ENCODE peak calls at places on chromosomes 5 and 9, in seven cellular contexts. One of them, this sample, is unnamed.

GRCh38 chr9:97809666-97810344 is 43.2 kb upstream of the FOXE1 start:
- DNase-seq in body of pancreas: no peak
- DNase-seq in adrenal gland: no peak
- DNase-seq in endothelial cell of umbilical vein: peak; percentile 14
- DNase-seq in transverse colon: no peak
- DNase-seq in esophagus squamous epithelium: no peak
- DNase-seq in suprapubic skin: no peak
- DNase-seq in this sample: no peak

GRCh38 chr5:119596046-119596445 is 33.3 kb upstream of the FAM170A start:
- DNase-seq in endothelial cell of umbilical vein: no peak
- DNase-seq in adrenal gland: no peak
- DNase-seq in esophagus squamous epithelium: no peak
- DNase-seq in transverse colon: no peak
- DNase-seq in suprapubic skin: no peak
- DNase-seq in body of pancreas: no peak
- DNase-seq in this sample: no peak

GRCh38 chr5:123105882-123106281 is 16.8 kb downstream of the PRDM6 start:
- DNase-seq in transverse colon: no peak
- DNase-seq in suprapubic skin: no peak
- DNase-seq in endothelial cell of umbilical vein: no peak
- DNase-seq in esophagus squamous epithelium: no peak
- DNase-seq in adrenal gland: no peak
- DNase-seq in body of pancreas: no peak
- DNase-seq in this sample: no peak

GRCh38 chr5:14767942-14768837 is 103.4 kb downstream of the ANKH start:
- DNase-seq in body of pancreas: no peak
- DNase-seq in transverse colon: no peak
- DNase-seq in esophagus squamous epithelium: no peak
- DNase-seq in suprapubic skin: no peak
- DNase-seq in endothelial cell of umbilical vein: no peak
- DNase-seq in adrenal gland: no peak
- DNase-seq in this sample: no peak

GRCh38 chr5:6291961-6292360 is 86.4 kb downstream of the MED10 start:
- DNase-seq in suprapubic skin: no peak
- DNase-seq in body of pancreas: no peak
- DNase-seq in endothelial cell of umbilical vein: peak; percentile 49
- DNase-seq in transverse colon: no peak
- DNase-seq in esophagus squamous epithelium: no peak
- DNase-seq in adrenal gland: no peak
- DNase-seq in this sample: no peak

GRCh38 chr5:139251695-139252288 is 41.7 kb upstream of the MATR3 start:
- DNase-seq in suprapubic skin: no peak
- DNase-seq in body of pancreas: no peak
- DNase-seq in adrenal gland: no peak
- DNase-seq in endothelial cell of umbilical vein: no peak
- DNase-seq in transverse colon: no peak
- DNase-seq in esophagus squamous epithelium: no peak
- DNase-seq in this sample: no peak

GRCh38 chr5:14153932-14154646 is 10.9 kb downstream of the TRIO start:
- DNase-seq in body of pancreas: peak; percentile 47
- DNase-seq in endothelial cell of umbilical vein: peak; percentile 97
- DNase-seq in suprapubic skin: no peak
- DNase-seq in adrenal gland: peak; percentile 54
- DNase-seq in esophagus squamous epithelium: no peak
- DNase-seq in transverse colon: peak; percentile 78
- DNase-seq in this sample: peak; percentile 50

GRCh38 chr9:2047916-2048315 is 32.8 kb downstream of the SMARCA2 start:
- DNase-seq in adrenal gland: no peak
- DNase-seq in suprapubic skin: no peak
- DNase-seq in endothelial cell of umbilical vein: no peak
- DNase-seq in transverse colon: no peak
- DNase-seq in esophagus squamous epithelium: no peak
- DNase-seq in body of pancreas: no peak
- DNase-seq in this sample: no peak

GRCh38 chr9:121663591-121663990 is 12.2 kb downstream of the DAB2IP start:
- DNase-seq in esophagus squamous epithelium: no peak
- DNase-seq in suprapubic skin: no peak
- DNase-seq in endothelial cell of umbilical vein: no peak
- DNase-seq in body of pancreas: no peak
- DNase-seq in adrenal gland: no peak
- DNase-seq in transverse colon: no peak
- DNase-seq in this sample: no peak

GRCh38 chr5:129767927-129768380 is 20.1 kb downstream of the MINAR2 start:
- DNase-seq in suprapubic skin: no peak
- DNase-seq in transverse colon: peak; percentile 68
- DNase-seq in adrenal gland: peak; percentile 72
- DNase-seq in endothelial cell of umbilical vein: peak; percentile 87
- DNase-seq in body of pancreas: peak; percentile 85
- DNase-seq in esophagus squamous epithelium: no peak
- DNase-seq in this sample: peak; percentile 88

GRCh38 chr5:61330341-61330878 is 1.6 kb upstream of the ZSWIM6 start:
- DNase-seq in body of pancreas: peak; percentile 39
- DNase-seq in transverse colon: peak; percentile 64
- DNase-seq in suprapubic skin: no peak
- DNase-seq in endothelial cell of umbilical vein: peak; percentile 67
- DNase-seq in adrenal gland: peak; percentile 48
- DNase-seq in esophagus squamous epithelium: no peak
- DNase-seq in this sample: peak; percentile 69
- H3K4me3 ChIP-seq in body of pancreas: peak overlapping the region; percentile 83
- H3K4me3 ChIP-seq in transverse colon: peak overlapping the region; percentile 59
- H3K4me3 ChIP-seq in suprapubic skin: peak overlapping the region; percentile 87
- H3K4me3 ChIP-seq in endothelial cell of umbilical vein: peak overlapping the region; percentile 83
- H3K4me3 ChIP-seq in adrenal gland: peak overlapping the region; percentile 81
- H3K4me3 ChIP-seq in esophagus squamous epithelium: peak overlapping the region; percentile 99
- H3K4me3 ChIP-seq in this sample: peak overlapping the region; percentile 91

DNA sequence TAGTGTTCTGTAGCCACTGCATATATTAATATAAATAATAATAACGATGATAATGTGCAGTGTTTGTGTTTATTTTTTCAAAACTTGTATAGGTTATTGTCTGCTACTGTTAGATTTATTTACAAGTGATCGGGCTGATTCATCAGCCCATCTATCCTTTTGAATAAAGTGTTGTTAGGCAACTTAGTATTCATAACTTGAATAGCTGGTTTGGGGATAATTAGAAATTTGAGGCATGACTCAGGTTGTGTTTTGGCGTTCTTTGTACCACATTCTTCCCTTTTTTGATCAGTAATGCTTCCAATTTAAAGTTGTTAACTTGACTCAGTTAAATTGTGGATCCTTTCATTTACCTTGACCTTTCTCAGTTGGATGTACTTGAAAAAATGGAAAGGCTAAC is 69.7 kb downstream of the FOCAD start:
- DNase-seq in suprapubic skin: no peak
- DNase-seq in adrenal gland: no peak
- DNase-seq in body of pancreas: no peak
- DNase-seq in transverse colon: no peak
- DNase-seq in endothelial cell of umbilical vein: no peak
- DNase-seq in esophagus squamous epithelium: no peak
- DNase-seq in this sample: no peak
- TF ChIP-seq POLR2A in suprapubic skin: no peak
- TF ChIP-seq POLR2A in adrenal gland: no peak
- TF ChIP-seq POLR2A in body of pancreas: no peak
- TF ChIP-seq POLR2A in transverse colon: no peak
- TF ChIP-seq POLR2A in endothelial cell of umbilical vein: no peak
- TF ChIP-seq POLR2A in esophagus squamous epithelium: no peak
- TF ChIP-seq POLR2A in this sample: no peak

GRCh38 chr5:180126716-180127681 is 55.4 kb upstream of the RNF130 start:
- DNase-seq in adrenal gland: no peak
- DNase-seq in suprapubic skin: peak; percentile 69
- DNase-seq in esophagus squamous epithelium: no peak
- DNase-seq in endothelial cell of umbilical vein: no peak
- DNase-seq in body of pancreas: no peak
- DNase-seq in transverse colon: no peak
- DNase-seq in this sample: peak; percentile 16
- H3K4me3 ChIP-seq in adrenal gland: no peak overlapping the region
- H3K4me3 ChIP-seq in suprapubic skin: no peak overlapping the region
- H3K4me3 ChIP-seq in esophagus squamous epithelium: no peak overlapping the region
- H3K4me3 ChIP-seq in endothelial cell of umbilical vein: no peak overlapping the region
- H3K4me3 ChIP-seq in body of pancreas: no peak overlapping the region
- H3K4me3 ChIP-seq in transverse colon: no peak overlapping the region
- H3K4me3 ChIP-seq in this sample: peak overlapping the region; percentile 49

GRCh38 chr9:127852829-127853228 is 1.6 kb downstream of the ENG start:
- DNase-seq in suprapubic skin: no peak
- DNase-seq in transverse colon: no peak
- DNase-seq in esophagus squamous epithelium: no peak
- DNase-seq in endothelial cell of umbilical vein: no peak
- DNase-seq in body of pancreas: no peak
- DNase-seq in adrenal gland: no peak
- DNase-seq in this sample: no peak
- TF ChIP-seq POLR2A in suprapubic skin: no peak
- TF ChIP-seq POLR2A in transverse colon: no peak
- TF ChIP-seq POLR2A in esophagus squamous epithelium: no peak
- TF ChIP-seq POLR2A in endothelial cell of umbilical vein: no peak
- TF ChIP-seq POLR2A in body of pancreas: no peak
- TF ChIP-seq POLR2A in adrenal gland: no peak
- TF ChIP-seq POLR2A in this sample: no peak

DNA sequence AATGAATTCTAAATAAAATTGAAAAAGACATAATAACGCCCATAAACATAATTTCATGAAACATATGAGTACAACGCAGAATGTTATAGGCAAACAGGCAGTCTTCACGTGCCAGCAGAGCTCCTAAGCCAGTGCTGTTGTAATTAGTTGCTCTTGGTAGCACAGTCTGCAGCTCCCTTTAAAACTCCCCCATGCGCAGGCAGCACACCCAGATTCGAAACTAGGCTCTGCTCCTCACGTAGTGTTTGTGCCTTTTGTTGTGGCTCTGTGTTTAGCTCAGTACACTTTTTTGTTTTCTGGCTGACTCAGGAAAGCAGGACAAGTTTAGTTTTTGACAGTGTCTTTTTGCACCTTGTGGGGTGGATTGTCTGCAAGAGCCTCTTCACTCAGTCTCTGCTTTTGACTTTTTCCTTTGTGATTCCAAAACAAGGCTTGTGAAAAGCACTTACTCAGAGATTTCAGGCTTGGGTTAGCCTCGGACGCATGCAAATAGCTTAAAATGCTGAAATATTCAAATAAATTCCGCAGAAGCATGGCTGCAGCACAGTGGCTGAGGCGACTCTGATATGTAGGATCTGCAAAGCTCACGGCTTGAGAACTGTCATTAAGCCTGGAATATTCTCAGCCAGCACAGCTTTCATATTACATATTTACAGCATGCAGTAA is 113.6 kb downstream of the IRX1 start:
- DNase-seq in transverse colon: no peak
- DNase-seq in body of pancreas: no peak
- DNase-seq in suprapubic skin: no peak
- DNase-seq in adrenal gland: no peak
- DNase-seq in endothelial cell of umbilical vein: no peak
- DNase-seq in esophagus squamous epithelium: no peak
- DNase-seq in this sample: no peak
- H3K4me3 ChIP-seq in transverse colon: no peak overlapping the region
- H3K4me3 ChIP-seq in body of pancreas: no peak overlapping the region
- H3K4me3 ChIP-seq in suprapubic skin: no peak overlapping the region
- H3K4me3 ChIP-seq in adrenal gland: no peak overlapping the region
- H3K4me3 ChIP-seq in endothelial cell of umbilical vein: no peak overlapping the region
- H3K4me3 ChIP-seq in esophagus squamous epithelium: no peak overlapping the region
- H3K4me3 ChIP-seq in this sample: no peak overlapping the region

DNA sequence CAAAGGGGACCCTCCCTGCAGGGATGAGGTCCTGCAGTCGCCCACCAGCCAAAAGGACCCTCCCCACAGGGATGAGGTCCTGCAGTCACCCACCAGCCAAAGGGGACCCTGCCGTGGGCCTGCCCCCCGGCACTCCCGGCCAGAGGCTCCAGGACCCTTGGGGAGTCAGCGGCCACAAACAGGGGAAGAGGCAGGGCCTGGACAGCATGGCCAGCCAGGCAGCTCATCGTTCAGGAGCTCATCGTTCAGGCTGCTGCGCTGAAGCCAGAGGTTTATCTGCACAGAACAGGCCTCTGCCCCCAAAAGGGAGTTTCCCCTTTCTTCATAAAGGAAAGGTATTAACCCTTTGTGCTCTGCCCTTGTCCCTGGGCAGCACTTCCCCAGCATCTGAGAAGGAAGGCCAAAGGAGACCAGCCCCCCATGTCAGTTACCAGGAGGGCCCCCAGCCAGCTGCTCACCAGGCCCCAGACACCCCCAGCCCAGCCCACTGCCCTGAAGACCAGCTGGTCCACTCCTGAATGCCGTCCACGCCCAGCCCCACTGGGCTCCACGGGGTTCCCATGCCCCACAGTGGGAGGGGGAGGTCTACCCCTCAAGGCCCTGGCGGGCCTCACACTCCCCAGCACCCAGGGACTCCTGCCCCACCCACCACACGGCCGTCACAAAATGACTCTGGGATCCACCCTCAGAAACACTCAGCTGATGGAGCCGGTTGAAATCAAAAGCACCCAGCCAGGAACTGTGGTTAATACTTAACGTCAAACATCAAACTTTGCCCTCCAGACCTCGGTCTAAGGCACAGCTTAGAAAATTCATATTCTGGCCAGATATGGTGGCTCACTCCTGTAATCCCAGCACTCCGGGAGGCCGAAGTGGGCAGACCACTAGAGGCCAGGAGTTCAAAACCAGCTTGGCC is 6.3 kb downstream of the SLC12A7 start:
- DNase-seq in transverse colon: peak; percentile 88
- DNase-seq in esophagus squamous epithelium: no peak
- DNase-seq in suprapubic skin: no peak
- DNase-seq in body of pancreas: peak; percentile 69
- DNase-seq in endothelial cell of umbilical vein: no peak
- DNase-seq in adrenal gland: no peak
- DNase-seq in this sample: no peak
- TF ChIP-seq POLR2A in transverse colon: no peak
- TF ChIP-seq POLR2A in esophagus squamous epithelium: no peak
- TF ChIP-seq POLR2A in suprapubic skin: no peak
- TF ChIP-seq POLR2A in body of pancreas: no peak
- TF ChIP-seq POLR2A in endothelial cell of umbilical vein: no peak
- TF ChIP-seq POLR2A in adrenal gland: no peak
- TF ChIP-seq POLR2A in this sample: no peak

GRCh38 chr5:59296317-59297264 is 596.9 kb downstream of the PDE4D start:
- DNase-seq in endothelial cell of umbilical vein: peak; percentile 83
- DNase-seq in transverse colon: no peak
- DNase-seq in esophagus squamous epithelium: no peak
- DNase-seq in body of pancreas: no peak
- DNase-seq in adrenal gland: no peak
- DNase-seq in suprapubic skin: no peak
- DNase-seq in this sample: no peak
- H3K4me3 ChIP-seq in endothelial cell of umbilical vein: peak overlapping the region; percentile 70
- H3K4me3 ChIP-seq in transverse colon: no peak overlapping the region
- H3K4me3 ChIP-seq in esophagus squamous epithelium: peak overlapping the region; percentile 60
- H3K4me3 ChIP-seq in body of pancreas: no peak overlapping the region
- H3K4me3 ChIP-seq in adrenal gland: no peak overlapping the region
- H3K4me3 ChIP-seq in suprapubic skin: peak overlapping the region; percentile 39
- H3K4me3 ChIP-seq in this sample: no peak overlapping the region

DNA sequence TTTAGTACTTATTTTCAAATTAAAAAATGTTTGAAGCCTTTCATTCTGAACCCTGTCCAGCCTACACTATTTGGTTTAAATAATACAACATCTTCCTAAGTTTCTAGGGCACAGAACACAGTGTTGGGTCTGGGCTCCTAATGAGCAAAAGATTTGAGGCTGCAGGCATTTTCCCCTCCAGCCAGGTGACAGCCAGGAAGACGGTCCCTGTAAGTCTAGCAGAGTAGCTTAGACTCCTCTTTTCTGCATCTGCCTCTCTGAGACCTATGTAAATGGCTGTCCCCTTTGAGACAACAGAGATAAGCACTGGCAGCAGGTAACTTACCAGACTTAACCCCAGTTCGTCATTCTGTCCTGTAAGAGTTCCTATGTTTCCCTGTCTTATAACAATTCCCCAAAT is 141.8 kb downstream of the CDC42SE2 start:
- DNase-seq in endothelial cell of umbilical vein: no peak
- DNase-seq in body of pancreas: no peak
- DNase-seq in transverse colon: no peak
- DNase-seq in esophagus squamous epithelium: no peak
- DNase-seq in suprapubic skin: no peak
- DNase-seq in adrenal gland: no peak
- DNase-seq in this sample: no peak
- TF ChIP-seq POLR2A in endothelial cell of umbilical vein: no peak
- TF ChIP-seq POLR2A in body of pancreas: no peak
- TF ChIP-seq POLR2A in transverse colon: no peak
- TF ChIP-seq POLR2A in esophagus squamous epithelium: no peak
- TF ChIP-seq POLR2A in suprapubic skin: no peak
- TF ChIP-seq POLR2A in adrenal gland: no peak
- TF ChIP-seq POLR2A in this sample: no peak